ENCODE peak calls at places on chromosomes 16 and 17, in ten cellular contexts. D is AG10803, S is endothelial cell of umbilical vein, Y is AG04449, X is adrenal gland, H is upper lobe of right lung, J is GM12878, Z is Panc1, E is ovary, Q is dorsolateral prefrontal cortex. A is an unnamed sample.

GRCh38 chr17:43665387-43666101 is 3.8 kb upstream of the MEOX1 start:
- DNase-seq in Q (no peak), J (no peak), S (no peak), X (no peak), Y (no peak), D (no peak), Z (no peak), E (no peak), H (no peak), A (no peak)

GRCh38 chr17:82318772-82319606 is 1.6 kb upstream of the CD7 start:
- DNase-seq in S (no peak), J (no peak), Z (no peak), D (no peak), H (no peak), Q (no peak), Y (no peak), E (no peak), X (no peak), A (no peak)

GRCh38 chr16:88701541-88702363 is 4.5 kb downstream of the RNF166 start:
- DNase-seq in E (no peak), Y (no peak), Q (no peak), Z (no peak), J (no peak), H (no peak), X (no peak), S (no peak), D (no peak), A (no peak)

GRCh38 chr17:78525511-78526160 is 51.6 kb downstream of the DNAH17 start:
- DNase-seq in J (no peak), Q (no peak), D (no peak), X (no peak), S (no peak), E (no peak), H (peak), Z (no peak), Y (no peak), A (no peak)

GRCh38 chr16:73405851-73406250 is 357.9 kb upstream of the ZFHX3 start:
- DNase-seq in D (peak), H (no peak), E (no peak), Z (no peak), Y (peak), S (no peak), Q (no peak), X (no peak), J (no peak), A (no peak)

GRCh38 chr17:4852504-4853075 is 19.4 kb downstream of the MINK1 start:
- DNase-seq in Z (no peak), Q (no peak), E (no peak), S (peak), J (no peak), D (peak), Y (no peak), X (no peak), H (no peak), A (peak)

GRCh38 chr17:80003969-80004368 is 31.7 kb downstream of the TBC1D16 start:
- DNase-seq in Y (no peak), J (no peak), Z (no peak), X (no peak), H (no peak), Q (no peak), E (no peak), D (no peak), S (no peak), A (no peak)

GRCh38 chr17:79947351-79948031 is 88.2 kb downstream of the TBC1D16 start:
- DNase-seq in Y (no peak), D (no peak), E (peak), X (peak), S (no peak), H (peak), Z (no peak), Q (no peak), J (no peak), A (peak)

GRCh38 chr16:49623501-49624266 is 232.2 kb downstream of the ZNF423 start:
- DNase-seq in E (no peak), Y (no peak), Z (no peak), J (no peak), D (no peak), X (no peak), S (no peak), H (no peak), Q (no peak), A (no peak)

GRCh38 chr16:5461574-5461973 is 364.0 kb upstream of the EEF2KMT start:
- DNase-seq in X (no peak), J (no peak), Z (no peak), E (no peak), H (no peak), Y (no peak), Q (no peak), D (no peak), S (no peak), A (no peak)

DNA sequence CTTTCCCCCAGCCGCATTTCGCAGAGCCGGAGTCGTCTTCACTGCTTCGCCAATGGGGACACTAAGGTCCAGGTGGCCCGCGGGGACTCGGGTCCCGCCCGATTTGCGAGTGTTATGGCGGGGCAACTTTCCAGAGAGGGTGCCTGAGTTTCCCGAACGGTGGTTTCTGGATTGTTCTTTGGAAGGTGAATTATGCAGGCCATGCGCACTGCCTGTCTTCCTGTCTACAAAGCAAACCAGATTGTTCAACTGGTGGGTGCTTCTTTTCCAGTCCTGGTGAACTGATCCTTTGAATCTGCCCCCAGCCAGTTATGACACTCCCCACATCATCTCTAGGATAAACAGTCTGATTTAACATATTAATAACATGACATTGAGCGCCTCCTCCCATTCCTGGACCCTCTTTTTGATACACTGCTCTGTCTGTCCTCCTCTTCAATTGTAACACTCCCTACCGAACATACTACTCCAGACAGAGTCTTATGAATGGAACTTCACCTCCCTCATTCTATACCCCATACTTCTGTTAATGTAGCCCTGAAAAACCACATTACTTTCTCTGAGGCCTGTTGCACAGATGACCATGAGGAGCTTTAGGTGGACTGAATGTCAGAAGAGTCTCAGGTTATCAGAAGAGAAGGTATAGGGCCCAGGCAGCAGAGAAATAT is 159.0 kb downstream of the RAB11FIP4 start:
- DNase-seq in S (peak), E (no peak), X (peak), H (no peak), Q (no peak), J (no peak), Z (peak), Y (no peak), D (no peak), A (no peak)
- H3K4me3 ChIP-seq in S (peak), E (peak), X (peak), H (peak), Q (peak), J (peak), Z (peak), Y (peak), D (peak), A (peak)

GRCh38 chr16:30787613-30788378 is 791 bp upstream of the ZNF629 start:
- DNase-seq in H (no peak), X (no peak), Q (no peak), D (no peak), S (peak), Z (no peak), J (no peak), Y (no peak), E (no peak), A (no peak)
- TF ChIP-seq CTCF in H (no peak), X (no peak), Q (no peak), D (no peak), S (no peak), Z (no peak), J (no peak), Y (no peak), E (no peak), A (peak)

GRCh38 chr17:28910534-28910933 is 7.7 kb upstream of the DHRS13 start:
- DNase-seq in Q (no peak), J (no peak), S (no peak), Y (no peak), X (no peak), D (no peak), H (no peak), E (no peak), Z (no peak), A (no peak)

GRCh38 chr17:28906276-28907051 is 3.6 kb upstream of the DHRS13 start:
- DNase-seq in X (no peak), Y (no peak), H (peak), Z (no peak), S (no peak), D (no peak), J (no peak), E (no peak), Q (no peak), A (no peak)

GRCh38 chr17:28907052-28907438 is 4.2 kb upstream of the DHRS13 start:
- DNase-seq in H (no peak), J (no peak), X (no peak), E (no peak), Z (no peak), Q (no peak), S (no peak), D (no peak), Y (no peak), A (no peak)

GRCh38 chr17:28907709-28908475 is 5.0 kb upstream of the DHRS13 start:
- DNase-seq in X (no peak), J (no peak), Q (no peak), S (no peak), H (no peak), E (no peak), Z (no peak), Y (no peak), D (peak), A (no peak)

GRCh38 chr17:28908640-28909098 is 5.8 kb upstream of the DHRS13 start:
- DNase-seq in J (no peak), D (peak), Y (no peak), Q (no peak), S (peak), H (no peak), Z (no peak), X (no peak), E (peak), A (peak)
- H3K4me3 ChIP-seq in J (no peak), D (no peak), Y (no peak), Q (no peak), S (no peak), H (no peak), Z (no peak), X (no peak), E (no peak), A (no peak)

GRCh38 chr16:1923299-1924034 is 5.3 kb upstream of the HS3ST6 start:
- DNase-seq in Q (no peak), X (no peak), Y (no peak), E (no peak), D (peak), Z (no peak), S (peak), J (no peak), H (no peak), A (peak)
- TF ChIP-seq CTCF in Q (no peak), X (peak), Y (peak), E (no peak), D (peak), Z (no peak), S (peak), J (peak), H (peak), A (peak)

A was measured in cardiac fibroblast.